ENCODE peak calls at places on chromosomes 3 and 15, in nine cellular contexts. One of them, this sample, is unnamed.

GRCh38 chr3:52769786-52770445 is 824 bp downstream of the NEK4 start:
- DNase-seq in activated CD4-positive, alpha-beta T cell treated with anti-CD3 and anti-CD28 coated beads for 24 hours: no peak
- DNase-seq in NCI-H774: no peak
- DNase-seq in T-helper 9 cell: no peak
- DNase-seq in GM10248: no peak
- DNase-seq in germinal center: no peak
- DNase-seq in cardiac muscle cell: peak; percentile 7
- DNase-seq in activated CD8-positive, alpha-beta memory T cell treated with anti-CD3 and anti-CD28 coated beads for 1 hour: no peak
- DNase-seq in AG04450: no peak
- DNase-seq in this sample: peak; percentile 17

GRCh38 chr15:36210426-36210825 is 369.0 kb upstream of the CDIN1 start:
- DNase-seq in activated CD4-positive, alpha-beta T cell treated with anti-CD3 and anti-CD28 coated beads for 24 hours: no peak
- DNase-seq in cardiac muscle cell: no peak
- DNase-seq in activated CD8-positive, alpha-beta memory T cell treated with anti-CD3 and anti-CD28 coated beads for 1 hour: no peak
- DNase-seq in germinal center: no peak
- DNase-seq in AG04450: no peak
- DNase-seq in T-helper 9 cell: no peak
- DNase-seq in NCI-H774: no peak
- DNase-seq in GM10248: no peak
- DNase-seq in this sample: no peak

GRCh38 chr15:57559875-57560274 is 31.8 kb upstream of the MYZAP start:
- DNase-seq in GM10248: peak; percentile 61
- DNase-seq in NCI-H774: peak; percentile 26
- DNase-seq in activated CD8-positive, alpha-beta memory T cell treated with anti-CD3 and anti-CD28 coated beads for 1 hour: no peak
- DNase-seq in cardiac muscle cell: peak; percentile 46
- DNase-seq in activated CD4-positive, alpha-beta T cell treated with anti-CD3 and anti-CD28 coated beads for 24 hours: peak; percentile 73
- DNase-seq in T-helper 9 cell: peak; percentile 60
- DNase-seq in AG04450: no peak
- DNase-seq in germinal center: peak; percentile 72
- DNase-seq in this sample: peak; percentile 43

GRCh38 chr3:143070977-143071551 is 48.5 kb upstream of the CHST2 start:
- DNase-seq in activated CD4-positive, alpha-beta T cell treated with anti-CD3 and anti-CD28 coated beads for 24 hours: no peak
- DNase-seq in GM10248: no peak
- DNase-seq in activated CD8-positive, alpha-beta memory T cell treated with anti-CD3 and anti-CD28 coated beads for 1 hour: no peak
- DNase-seq in cardiac muscle cell: peak; percentile 58
- DNase-seq in T-helper 9 cell: no peak
- DNase-seq in germinal center: no peak
- DNase-seq in AG04450: peak; percentile 46
- DNase-seq in NCI-H774: no peak
- DNase-seq in this sample: peak; percentile 79

GRCh38 chr3:62159693-62160092 is 213.7 kb downstream of the FEZF2 start:
- DNase-seq in activated CD4-positive, alpha-beta T cell treated with anti-CD3 and anti-CD28 coated beads for 24 hours: no peak
- DNase-seq in cardiac muscle cell: peak; percentile 94
- DNase-seq in AG04450: no peak
- DNase-seq in GM10248: no peak
- DNase-seq in activated CD8-positive, alpha-beta memory T cell treated with anti-CD3 and anti-CD28 coated beads for 1 hour: no peak
- DNase-seq in T-helper 9 cell: no peak
- DNase-seq in NCI-H774: no peak
- DNase-seq in germinal center: no peak
- DNase-seq in this sample: no peak

GRCh38 chr3:124221286-124221821 is 229.4 kb upstream of the ROPN1 start:
- DNase-seq in GM10248: no peak
- DNase-seq in cardiac muscle cell: no peak
- DNase-seq in activated CD4-positive, alpha-beta T cell treated with anti-CD3 and anti-CD28 coated beads for 24 hours: no peak
- DNase-seq in germinal center: no peak
- DNase-seq in activated CD8-positive, alpha-beta memory T cell treated with anti-CD3 and anti-CD28 coated beads for 1 hour: no peak
- DNase-seq in NCI-H774: no peak
- DNase-seq in T-helper 9 cell: no peak
- DNase-seq in AG04450: no peak
- DNase-seq in this sample: peak; percentile 10

GRCh38 chr3:134237454-134238145 is 13.1 kb downstream of the RYK start:
- DNase-seq in cardiac muscle cell: no peak
- DNase-seq in activated CD4-positive, alpha-beta T cell treated with anti-CD3 and anti-CD28 coated beads for 24 hours: no peak
- DNase-seq in GM10248: no peak
- DNase-seq in activated CD8-positive, alpha-beta memory T cell treated with anti-CD3 and anti-CD28 coated beads for 1 hour: no peak
- DNase-seq in T-helper 9 cell: no peak
- DNase-seq in NCI-H774: no peak
- DNase-seq in germinal center: no peak
- DNase-seq in AG04450: no peak
- DNase-seq in this sample: no peak

GRCh38 chr3:3836845-3837244 is 37.6 kb downstream of the LRRN1 start:
- DNase-seq in germinal center: no peak
- DNase-seq in T-helper 9 cell: no peak
- DNase-seq in activated CD4-positive, alpha-beta T cell treated with anti-CD3 and anti-CD28 coated beads for 24 hours: no peak
- DNase-seq in NCI-H774: no peak
- DNase-seq in activated CD8-positive, alpha-beta memory T cell treated with anti-CD3 and anti-CD28 coated beads for 1 hour: no peak
- DNase-seq in AG04450: no peak
- DNase-seq in GM10248: no peak
- DNase-seq in cardiac muscle cell: no peak
- DNase-seq in this sample: no peak

GRCh38 chr15:70111203-70112017 is 13.7 kb upstream of the TLE3 start:
- DNase-seq in NCI-H774: peak; percentile 49
- DNase-seq in GM10248: no peak
- DNase-seq in T-helper 9 cell: no peak
- DNase-seq in cardiac muscle cell: peak; percentile 94
- DNase-seq in germinal center: no peak
- DNase-seq in activated CD8-positive, alpha-beta memory T cell treated with anti-CD3 and anti-CD28 coated beads for 1 hour: no peak
- DNase-seq in activated CD4-positive, alpha-beta T cell treated with anti-CD3 and anti-CD28 coated beads for 24 hours: no peak
- DNase-seq in AG04450: peak; percentile 63
- DNase-seq in this sample: peak; percentile 67

GRCh38 chr15:65298731-65299130 is 2.9 kb downstream of the RNU5A-1 start:
- DNase-seq in activated CD4-positive, alpha-beta T cell treated with anti-CD3 and anti-CD28 coated beads for 24 hours: no peak
- DNase-seq in T-helper 9 cell: no peak
- DNase-seq in AG04450: no peak
- DNase-seq in NCI-H774: no peak
- DNase-seq in GM10248: no peak
- DNase-seq in activated CD8-positive, alpha-beta memory T cell treated with anti-CD3 and anti-CD28 coated beads for 1 hour: no peak
- DNase-seq in cardiac muscle cell: no peak
- DNase-seq in germinal center: no peak
- DNase-seq in this sample: no peak

GRCh38 chr3:49092948-49093852 is 671 bp downstream of the QRICH1 start:
- DNase-seq in T-helper 9 cell: peak; percentile 67
- DNase-seq in activated CD4-positive, alpha-beta T cell treated with anti-CD3 and anti-CD28 coated beads for 24 hours: peak; percentile 74
- DNase-seq in activated CD8-positive, alpha-beta memory T cell treated with anti-CD3 and anti-CD28 coated beads for 1 hour: peak; percentile 45
- DNase-seq in cardiac muscle cell: peak; percentile 92
- DNase-seq in NCI-H774: peak; percentile 23
- DNase-seq in AG04450: peak; percentile 50
- DNase-seq in GM10248: peak; percentile 78
- DNase-seq in germinal center: peak; percentile 82
- DNase-seq in this sample: peak; percentile 75

GRCh38 chr3:182027366-182027765 is 315.6 kb downstream of the SOX2 start:
- DNase-seq in germinal center: no peak
- DNase-seq in AG04450: no peak
- DNase-seq in T-helper 9 cell: no peak
- DNase-seq in GM10248: no peak
- DNase-seq in NCI-H774: no peak
- DNase-seq in cardiac muscle cell: no peak
- DNase-seq in activated CD4-positive, alpha-beta T cell treated with anti-CD3 and anti-CD28 coated beads for 24 hours: no peak
- DNase-seq in activated CD8-positive, alpha-beta memory T cell treated with anti-CD3 and anti-CD28 coated beads for 1 hour: no peak
- DNase-seq in this sample: peak; percentile 61

GRCh38 chr15:68817304-68818087 is 3.2 kb downstream of the ANP32A start:
- DNase-seq in cardiac muscle cell: peak; percentile 76
- DNase-seq in NCI-H774: peak; percentile 53
- DNase-seq in GM10248: peak; percentile 71
- DNase-seq in activated CD8-positive, alpha-beta memory T cell treated with anti-CD3 and anti-CD28 coated beads for 1 hour: peak; percentile 39
- DNase-seq in activated CD4-positive, alpha-beta T cell treated with anti-CD3 and anti-CD28 coated beads for 24 hours: peak; percentile 53
- DNase-seq in T-helper 9 cell: peak; percentile 64
- DNase-seq in AG04450: no peak
- DNase-seq in germinal center: peak; percentile 73
- DNase-seq in this sample: peak; percentile 65

GRCh38 chr3:11558002-11558401 is 85.7 kb downstream of the VGLL4 start:
- DNase-seq in activated CD8-positive, alpha-beta memory T cell treated with anti-CD3 and anti-CD28 coated beads for 1 hour: no peak
- DNase-seq in activated CD4-positive, alpha-beta T cell treated with anti-CD3 and anti-CD28 coated beads for 24 hours: no peak
- DNase-seq in cardiac muscle cell: peak; percentile 63
- DNase-seq in NCI-H774: no peak
- DNase-seq in germinal center: no peak
- DNase-seq in GM10248: no peak
- DNase-seq in AG04450: no peak
- DNase-seq in T-helper 9 cell: no peak
- DNase-seq in this sample: peak; percentile 88

GRCh38 chr15:74240002-74240568 is 4.0 kb downstream of the CCDC33 start:
- DNase-seq in activated CD4-positive, alpha-beta T cell treated with anti-CD3 and anti-CD28 coated beads for 24 hours: no peak
- DNase-seq in AG04450: no peak
- DNase-seq in activated CD8-positive, alpha-beta memory T cell treated with anti-CD3 and anti-CD28 coated beads for 1 hour: no peak
- DNase-seq in T-helper 9 cell: no peak
- DNase-seq in cardiac muscle cell: peak; percentile 87
- DNase-seq in NCI-H774: peak; percentile 98
- DNase-seq in GM10248: no peak
- DNase-seq in germinal center: no peak
- DNase-seq in this sample: peak; percentile 91

GRCh38 chr15:58221591-58222241 is 83.5 kb downstream of the AQP9 start:
- DNase-seq in germinal center: no peak
- DNase-seq in AG04450: no peak
- DNase-seq in GM10248: peak; percentile 57
- DNase-seq in NCI-H774: no peak
- DNase-seq in T-helper 9 cell: no peak
- DNase-seq in cardiac muscle cell: peak; percentile 53
- DNase-seq in activated CD8-positive, alpha-beta memory T cell treated with anti-CD3 and anti-CD28 coated beads for 1 hour: no peak
- DNase-seq in activated CD4-positive, alpha-beta T cell treated with anti-CD3 and anti-CD28 coated beads for 24 hours: no peak
- DNase-seq in this sample: no peak

GRCh38 chr3:160413613-160414248 is 14.3 kb downstream of the SMC4 start:
- DNase-seq in GM10248: peak; percentile 45
- DNase-seq in germinal center: peak; percentile 72
- DNase-seq in activated CD8-positive, alpha-beta memory T cell treated with anti-CD3 and anti-CD28 coated beads for 1 hour: peak; percentile 27
- DNase-seq in T-helper 9 cell: peak; percentile 50
- DNase-seq in AG04450: peak; percentile 74
- DNase-seq in activated CD4-positive, alpha-beta T cell treated with anti-CD3 and anti-CD28 coated beads for 24 hours: peak; percentile 36
- DNase-seq in cardiac muscle cell: peak; percentile 89
- DNase-seq in NCI-H774: peak; percentile 68
- DNase-seq in this sample: peak; percentile 54

GRCh38 chr15:25508369-25509002 is 69.7 kb upstream of the UBE3A start:
- DNase-seq in NCI-H774: no peak
- DNase-seq in germinal center: peak; percentile 30
- DNase-seq in activated CD4-positive, alpha-beta T cell treated with anti-CD3 and anti-CD28 coated beads for 24 hours: no peak
- DNase-seq in AG04450: peak; percentile 7
- DNase-seq in cardiac muscle cell: peak; percentile 56
- DNase-seq in GM10248: no peak
- DNase-seq in T-helper 9 cell: no peak
- DNase-seq in activated CD8-positive, alpha-beta memory T cell treated with anti-CD3 and anti-CD28 coated beads for 1 hour: no peak
- DNase-seq in this sample: no peak

GRCh38 chr15:28896944-28897343 is 11.2 kb downstream of the APBA2 start:
- DNase-seq in GM10248: no peak
- DNase-seq in activated CD8-positive, alpha-beta memory T cell treated with anti-CD3 and anti-CD28 coated beads for 1 hour: no peak
- DNase-seq in T-helper 9 cell: no peak
- DNase-seq in NCI-H774: no peak
- DNase-seq in germinal center: no peak
- DNase-seq in AG04450: peak; percentile 67
- DNase-seq in activated CD4-positive, alpha-beta T cell treated with anti-CD3 and anti-CD28 coated beads for 24 hours: no peak
- DNase-seq in cardiac muscle cell: peak; percentile 80
- DNase-seq in this sample: peak; percentile 68

GRCh38 chr3:12458901-12459300 is 25.4 kb upstream of the TSEN2 start:
- DNase-seq in T-helper 9 cell: no peak
- DNase-seq in activated CD8-positive, alpha-beta memory T cell treated with anti-CD3 and anti-CD28 coated beads for 1 hour: no peak
- DNase-seq in activated CD4-positive, alpha-beta T cell treated with anti-CD3 and anti-CD28 coated beads for 24 hours: no peak
- DNase-seq in GM10248: no peak
- DNase-seq in NCI-H774: no peak
- DNase-seq in cardiac muscle cell: peak; percentile 56
- DNase-seq in AG04450: no peak
- DNase-seq in germinal center: no peak
- DNase-seq in this sample: no peak

GRCh38 chr15:98154863-98155262 is 194.4 kb downstream of the ARRDC4 start:
- DNase-seq in T-helper 9 cell: no peak
- DNase-seq in activated CD4-positive, alpha-beta T cell treated with anti-CD3 and anti-CD28 coated beads for 24 hours: no peak
- DNase-seq in activated CD8-positive, alpha-beta memory T cell treated with anti-CD3 and anti-CD28 coated beads for 1 hour: no peak
- DNase-seq in cardiac muscle cell: peak; percentile 22
- DNase-seq in NCI-H774: no peak
- DNase-seq in GM10248: no peak
- DNase-seq in germinal center: no peak
- DNase-seq in AG04450: no peak
- DNase-seq in this sample: peak; percentile 96

GRCh38 chr3:5429517-5429890 is 242.0 kb downstream of the EDEM1 start:
- DNase-seq in activated CD8-positive, alpha-beta memory T cell treated with anti-CD3 and anti-CD28 coated beads for 1 hour: no peak
- DNase-seq in germinal center: no peak
- DNase-seq in NCI-H774: no peak
- DNase-seq in AG04450: no peak
- DNase-seq in activated CD4-positive, alpha-beta T cell treated with anti-CD3 and anti-CD28 coated beads for 24 hours: no peak
- DNase-seq in T-helper 9 cell: no peak
- DNase-seq in GM10248: no peak
- DNase-seq in cardiac muscle cell: no peak
- DNase-seq in this sample: no peak

GRCh38 chr3:46971742-46972141 is 4.8 kb downstream of the CCDC12 start:
- DNase-seq in activated CD4-positive, alpha-beta T cell treated with anti-CD3 and anti-CD28 coated beads for 24 hours: no peak
- DNase-seq in AG04450: no peak
- DNase-seq in NCI-H774: no peak
- DNase-seq in germinal center: no peak
- DNase-seq in activated CD8-positive, alpha-beta memory T cell treated with anti-CD3 and anti-CD28 coated beads for 1 hour: no peak
- DNase-seq in cardiac muscle cell: no peak
- DNase-seq in T-helper 9 cell: no peak
- DNase-seq in GM10248: no peak
- DNase-seq in this sample: no peak

GRCh38 chr3:171193693-171194092 is 167.2 kb upstream of the SLC2A2 start:
- DNase-seq in cardiac muscle cell: no peak
- DNase-seq in AG04450: no peak
- DNase-seq in germinal center: no peak
- DNase-seq in activated CD4-positive, alpha-beta T cell treated with anti-CD3 and anti-CD28 coated beads for 24 hours: no peak
- DNase-seq in NCI-H774: no peak
- DNase-seq in activated CD8-positive, alpha-beta memory T cell treated with anti-CD3 and anti-CD28 coated beads for 1 hour: no peak
- DNase-seq in T-helper 9 cell: no peak
- DNase-seq in GM10248: no peak
- DNase-seq in this sample: no peak

GRCh38 chr3:183430325-183430957 is 2.0 kb upstream of the MCF2L2 start:
- DNase-seq in GM10248: peak; percentile 33
- DNase-seq in AG04450: no peak
- DNase-seq in germinal center: no peak
- DNase-seq in T-helper 9 cell: no peak
- DNase-seq in cardiac muscle cell: no peak
- DNase-seq in activated CD4-positive, alpha-beta T cell treated with anti-CD3 and anti-CD28 coated beads for 24 hours: no peak
- DNase-seq in NCI-H774: no peak
- DNase-seq in activated CD8-positive, alpha-beta memory T cell treated with anti-CD3 and anti-CD28 coated beads for 1 hour: no peak
- DNase-seq in this sample: no peak

GRCh38 chr3:106030620-106030945 is 161.8 kb upstream of the CBLB start:
- DNase-seq in T-helper 9 cell: no peak
- DNase-seq in NCI-H774: no peak
- DNase-seq in germinal center: no peak
- DNase-seq in cardiac muscle cell: peak; percentile 19
- DNase-seq in GM10248: no peak
- DNase-seq in activated CD4-positive, alpha-beta T cell treated with anti-CD3 and anti-CD28 coated beads for 24 hours: no peak
- DNase-seq in AG04450: no peak
- DNase-seq in activated CD8-positive, alpha-beta memory T cell treated with anti-CD3 and anti-CD28 coated beads for 1 hour: no peak
- DNase-seq in this sample: peak; percentile 49

GRCh38 chr15:26050979-26051378 is 187.9 kb upstream of the ATP10A start:
- DNase-seq in activated CD4-positive, alpha-beta T cell treated with anti-CD3 and anti-CD28 coated beads for 24 hours: no peak
- DNase-seq in GM10248: no peak
- DNase-seq in activated CD8-positive, alpha-beta memory T cell treated with anti-CD3 and anti-CD28 coated beads for 1 hour: no peak
- DNase-seq in AG04450: no peak
- DNase-seq in NCI-H774: no peak
- DNase-seq in cardiac muscle cell: no peak
- DNase-seq in T-helper 9 cell: no peak
- DNase-seq in germinal center: no peak
- DNase-seq in this sample: no peak

This sample was measured in mammary epithelial cell.